ENCODE peak calls at places on chromosomes 12 and 14, in six cellular contexts. G is HCT116, F is K562, X is HepG2, P is GM12878, Y is H1. D is an unnamed sample.

GRCh38 chr12:125124320-125124966 is 59.2 kb downstream of the AACS start:
- DNase-seq in G (no peak), F (no peak), X (no peak), P (no peak), Y (no peak), D (no peak)

GRCh38 chr12:105219261-105220018 is 16.5 kb downstream of the APPL2 start:
- DNase-seq in G (no peak), F (no peak), X (no peak), P (no peak), Y (no peak), D (no peak)

GRCh38 chr14:105384605-105385321 is 13.6 kb upstream of the TEX22 start:
- DNase-seq in G (no peak), F (no peak), X (no peak), P (no peak), Y (no peak), D (no peak)

GRCh38 chr12:100789146-100789545 is 5.4 kb upstream of the ANO4 start:
- DNase-seq in G (no peak), F (no peak), X (no peak), P (no peak), Y (no peak), D (no peak)

GRCh38 chr12:56894698-56895368 is 39.4 kb downstream of the SDR9C7 start:
- DNase-seq in G (no peak), F (no peak), X (no peak), P (no peak), Y (no peak), D (no peak)

GRCh38 chr12:28409892-28410291 is 219.6 kb downstream of the CCDC91 start:
- DNase-seq in G (no peak), F (no peak), X (no peak), P (no peak), Y (no peak), D (no peak)

GRCh38 chr12:76450690-76451089 is 102.5 kb upstream of the BBS10 start:
- DNase-seq in G (peak; percentile 74), F (peak; percentile 24), X (no peak), P (no peak), Y (no peak), D (no peak)

GRCh38 chr14:89352976-89353817 is 63.8 kb downstream of the FOXN3 start:
- DNase-seq in G (no peak), F (no peak), X (no peak), P (no peak), Y (no peak), D (no peak)

GRCh38 chr14:57293851-57294837 is 25.4 kb downstream of the AP5M1 start:
- DNase-seq in G (no peak), F (no peak), X (no peak), P (no peak), Y (no peak), D (no peak)

GRCh38 chr12:10190558-10191388 is 11.9 kb downstream of the TMEM52B start:
- DNase-seq in G (peak; percentile 56), F (peak; percentile 55), X (peak; percentile 40), P (no peak), Y (peak; percentile 53), D (peak; percentile 87)

GRCh38 chr14:102694530-102695171 is 82.6 kb upstream of the TRAF3 start:
- DNase-seq in G (peak; percentile 48), F (peak; percentile 73), X (peak; percentile 70), P (peak; percentile 43), Y (peak; percentile 65), D (peak; percentile 55)

GRCh38 chr12:90080616-90081015 is 372.0 kb upstream of the ATP2B1 start:
- DNase-seq in G (no peak), F (no peak), X (no peak), P (no peak), Y (no peak), D (no peak)

GRCh38 chr12:75366629-75367028 is 24.3 kb upstream of the GLIPR1L2 start:
- DNase-seq in G (no peak), F (no peak), X (no peak), P (no peak), Y (no peak), D (peak; percentile 46)

GRCh38 chr12:116476227-116476852 is 82.8 kb upstream of the MAP1LC3B2 start:
- DNase-seq in G (no peak), F (no peak), X (no peak), P (no peak), Y (no peak), D (no peak)

GRCh38 chr12:116473416-116473815 is 85.8 kb upstream of the MAP1LC3B2 start:
- DNase-seq in G (no peak), F (no peak), X (no peak), P (no peak), Y (no peak), D (no peak)

GRCh38 chr12:116472193-116472592 is 87.0 kb upstream of the MAP1LC3B2 start:
- DNase-seq in G (no peak), F (no peak), X (no peak), P (no peak), Y (no peak), D (no peak)

GRCh38 chr12:116474899-116475298 is 84.3 kb upstream of the MAP1LC3B2 start:
- DNase-seq in G (no peak), F (no peak), X (no peak), P (no peak), Y (no peak), D (no peak)

GRCh38 chr12:116474331-116474730 is 84.8 kb upstream of the MAP1LC3B2 start:
- DNase-seq in G (no peak), F (no peak), X (no peak), P (no peak), Y (no peak), D (no peak)
- TF ChIP-seq ZNF274 in G (no peak), F (no peak), X (no peak), P (no peak), Y (no peak), D (no peak)

GRCh38 chr12:26117321-26117720 is 7.5 kb downstream of the BHLHE41 start:
- DNase-seq in G (no peak), F (no peak), X (no peak), P (no peak), Y (no peak), D (no peak)
- H3K4me1 ChIP-seq in G (peaks cover 47% of the 10 kb centered on the region), F (peaks cover 16% of the 10 kb centered on the region), X (peaks cover 18% of the 10 kb centered on the region), P (peaks cover 26% of the 10 kb centered on the region), Y (peaks cover 6% of the 10 kb centered on the region), D (peaks cover 2% of the 10 kb centered on the region)

GRCh38 chr12:80498059-80498728 is 54.2 kb downstream of the PTPRQ start:
- DNase-seq in G (no peak), F (no peak), X (no peak), P (no peak), Y (no peak), D (no peak)
- TF ChIP-seq ZNF274 in G (no peak), F (no peak), X (no peak), P (no peak), Y (no peak), D (no peak)

DNA sequence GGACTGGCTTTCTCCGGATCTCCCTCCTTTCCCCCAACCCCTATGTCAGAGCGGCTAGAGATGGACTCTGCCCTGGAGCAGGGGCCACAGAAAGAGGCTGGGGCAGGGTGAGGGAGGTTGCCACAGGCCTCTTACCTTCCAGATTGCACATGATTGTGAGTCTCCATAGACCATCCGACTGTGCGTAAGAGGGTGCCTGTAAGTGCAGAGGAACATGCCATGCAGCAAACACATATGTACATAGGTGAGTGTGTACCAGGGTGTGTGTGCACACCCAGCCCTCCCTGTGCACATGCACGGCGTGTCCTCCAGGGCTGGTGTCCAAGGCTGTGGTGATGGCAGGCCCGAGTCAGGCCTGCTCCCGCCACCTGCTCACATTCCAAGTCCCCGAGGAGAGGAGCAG is 28.3 kb downstream of the FAM222A start:
- DNase-seq in G (no peak), F (no peak), X (peak; percentile 56), P (no peak), Y (peak; percentile 39), D (no peak)
- H3K4me1 ChIP-seq in G (no peaks in the 10 kb centered on the region), F (peaks cover 16% of the 10 kb centered on the region), X (peaks cover 71% of the 10 kb centered on the region), P (no peaks in the 10 kb centered on the region), Y (no peaks in the 10 kb centered on the region), D (peaks cover 10% of the 10 kb centered on the region)